ENCODE peak calls at places on chromosomes 16 and 17, in six cellular contexts. One of them, this sample, is unnamed.

GRCh38 chr17:39597372-39598046 is 10.2 kb downstream of the NEUROD2 start:
- DNase-seq in mucosa of gallbladder: no peak
- DNase-seq in HCT116: no peak
- DNase-seq in GOT3: no peak
- DNase-seq in thoracic aorta: no peak
- DNase-seq in HEK293T: no peak
- DNase-seq in this sample: no peak

GRCh38 chr17:4488989-4489595 is 9.6 kb upstream of the SPNS2 start:
- DNase-seq in mucosa of gallbladder: no peak
- DNase-seq in HCT116: no peak
- DNase-seq in GOT3: no peak
- DNase-seq in thoracic aorta: no peak
- DNase-seq in HEK293T: no peak
- DNase-seq in this sample: no peak

GRCh38 chr16:53714080-53715050 is 10.4 kb downstream of the FTO start:
- DNase-seq in mucosa of gallbladder: no peak
- DNase-seq in HCT116: no peak
- DNase-seq in GOT3: no peak
- DNase-seq in thoracic aorta: no peak
- DNase-seq in HEK293T: peak; percentile 43
- DNase-seq in this sample: no peak

GRCh38 chr17:57356722-57357391 is 100.5 kb downstream of the MSI2 start:
- DNase-seq in mucosa of gallbladder: no peak
- DNase-seq in HCT116: no peak
- DNase-seq in GOT3: no peak
- DNase-seq in thoracic aorta: no peak
- DNase-seq in HEK293T: no peak
- DNase-seq in this sample: no peak

GRCh38 chr17:58084317-58084981 is 1.2 kb downstream of the DYNLL2 start:
- DNase-seq in mucosa of gallbladder: no peak
- DNase-seq in HCT116: peak; percentile 56
- DNase-seq in GOT3: no peak
- DNase-seq in thoracic aorta: no peak
- DNase-seq in HEK293T: no peak
- DNase-seq in this sample: peak; percentile 89

GRCh38 chr17:27871407-27871806 is 21.8 kb downstream of the LYRM9 start:
- DNase-seq in mucosa of gallbladder: no peak
- DNase-seq in HCT116: no peak
- DNase-seq in GOT3: no peak
- DNase-seq in thoracic aorta: no peak
- DNase-seq in HEK293T: no peak
- DNase-seq in this sample: no peak

GRCh38 chr17:40963838-40964237 is 2.9 kb downstream of the KRT39 start:
- DNase-seq in mucosa of gallbladder: no peak
- DNase-seq in HCT116: no peak
- DNase-seq in GOT3: no peak
- DNase-seq in thoracic aorta: no peak
- DNase-seq in HEK293T: peak; percentile 23
- DNase-seq in this sample: no peak

GRCh38 chr17:51006601-51007000 is 114.1 kb downstream of the SPAG9 start:
- DNase-seq in mucosa of gallbladder: no peak
- DNase-seq in HCT116: no peak
- DNase-seq in GOT3: no peak
- DNase-seq in thoracic aorta: no peak
- DNase-seq in HEK293T: no peak
- DNase-seq in this sample: no peak

GRCh38 chr17:10460062-10460461 is 9.3 kb downstream of the MYH4 start:
- DNase-seq in mucosa of gallbladder: no peak
- DNase-seq in HCT116: no peak
- DNase-seq in GOT3: no peak
- DNase-seq in thoracic aorta: no peak
- DNase-seq in HEK293T: no peak
- DNase-seq in this sample: no peak

GRCh38 chr16:22001591-22001990 is 675 bp upstream of the PDZD9 start:
- DNase-seq in mucosa of gallbladder: no peak
- DNase-seq in HCT116: no peak
- DNase-seq in GOT3: no peak
- DNase-seq in thoracic aorta: no peak
- DNase-seq in HEK293T: no peak
- DNase-seq in this sample: no peak

GRCh38 chr16:81158964-81159363 is 62.8 kb upstream of the GCSH start:
- DNase-seq in mucosa of gallbladder: no peak
- DNase-seq in HCT116: no peak
- DNase-seq in GOT3: no peak
- DNase-seq in thoracic aorta: no peak
- DNase-seq in HEK293T: no peak
- DNase-seq in this sample: no peak

GRCh38 chr17:51029142-51029541 is 91.5 kb downstream of the SPAG9 start:
- DNase-seq in mucosa of gallbladder: no peak
- DNase-seq in HCT116: no peak
- DNase-seq in GOT3: no peak
- DNase-seq in thoracic aorta: no peak
- DNase-seq in HEK293T: no peak
- DNase-seq in this sample: no peak

GRCh38 chr16:58127033-58127556 is 2.1 kb downstream of the CFAP20 start:
- DNase-seq in mucosa of gallbladder: no peak
- DNase-seq in HCT116: no peak
- DNase-seq in GOT3: no peak
- DNase-seq in thoracic aorta: no peak
- DNase-seq in HEK293T: no peak
- DNase-seq in this sample: no peak

GRCh38 chr16:82943371-82943770 is 316.6 kb downstream of the CDH13 start:
- DNase-seq in mucosa of gallbladder: no peak
- DNase-seq in HCT116: no peak
- DNase-seq in GOT3: no peak
- DNase-seq in thoracic aorta: no peak
- DNase-seq in HEK293T: no peak
- DNase-seq in this sample: no peak

GRCh38 chr16:732936-733335 is 6.0 kb downstream of the HAGHL start:
- DNase-seq in mucosa of gallbladder: no peak
- DNase-seq in HCT116: no peak
- DNase-seq in GOT3: no peak
- DNase-seq in thoracic aorta: no peak
- DNase-seq in HEK293T: no peak
- DNase-seq in this sample: no peak

GRCh38 chr17:17108681-17109049 is 66.4 kb downstream of the MPRIP start:
- DNase-seq in mucosa of gallbladder: peak; percentile 31
- DNase-seq in HCT116: no peak
- DNase-seq in GOT3: no peak
- DNase-seq in thoracic aorta: no peak
- DNase-seq in HEK293T: no peak
- DNase-seq in this sample: no peak

GRCh38 chr17:67679721-67680120 is 38.0 kb upstream of the NOL11 start:
- DNase-seq in mucosa of gallbladder: no peak
- DNase-seq in HCT116: no peak
- DNase-seq in GOT3: no peak
- DNase-seq in thoracic aorta: no peak
- DNase-seq in HEK293T: no peak
- DNase-seq in this sample: no peak

GRCh38 chr16:85733839-85734170 is 17.1 kb downstream of the C16orf74 start:
- DNase-seq in mucosa of gallbladder: no peak
- DNase-seq in HCT116: no peak
- DNase-seq in GOT3: no peak
- DNase-seq in thoracic aorta: no peak
- DNase-seq in HEK293T: no peak
- DNase-seq in this sample: no peak

GRCh38 chr17:8091033-8091687 is 3.6 kb upstream of the ALOX12B start:
- DNase-seq in mucosa of gallbladder: no peak
- DNase-seq in HCT116: no peak
- DNase-seq in GOT3: no peak
- DNase-seq in thoracic aorta: no peak
- DNase-seq in HEK293T: no peak
- DNase-seq in this sample: no peak

GRCh38 chr17:40883031-40883430 is 2.0 kb downstream of the KRT20 start:
- DNase-seq in mucosa of gallbladder: no peak
- DNase-seq in HCT116: no peak
- DNase-seq in GOT3: no peak
- DNase-seq in thoracic aorta: no peak
- DNase-seq in HEK293T: no peak
- DNase-seq in this sample: no peak

This sample was measured in esophagus muscularis mucosa.